ENCODE peak calls at places on chromosomes 13 and 19, in five cellular contexts. O is H9; L is T-helper 2 cell; Y is Ammon's horn; J is activated CD4-positive, alpha-beta T cell treated with anti-CD3 and anti-CD28 coated beads for 24 hours. A is an unnamed sample.

GRCh38 chr13:69706807-69707206 is 400.8 kb upstream of the ATXN8OS start:
- DNase-seq in J (no peak), L (no peak), Y (no peak), O (no peak), A (no peak)

GRCh38 chr13:28423010-28423409 is 71.9 kb downstream of the FLT1 start:
- DNase-seq in O (no peak), J (no peak), L (peak; percentile 34), Y (peak; percentile 71), A (peak; percentile 75)

GRCh38 chr13:83057119-83057518 is 825.2 kb downstream of the SLITRK1 start:
- DNase-seq in L (no peak), J (no peak), Y (peak; percentile 32), O (no peak), A (no peak)

GRCh38 chr19:4539697-4540581 is at the start of gene LRG1:
- DNase-seq in O (no peak), Y (no peak), J (no peak), L (no peak), A (peak; percentile 88)

GRCh38 chr13:99981115-99982020 is at the start of gene ZIC2:
- DNase-seq in L (peak; percentile 58), O (peak; percentile 85), J (no peak), Y (peak; percentile 50), A (no peak)

GRCh38 chr19:14006766-14007562 is 844 bp upstream of the RFX1 start:
- DNase-seq in Y (no peak), J (peak; percentile 62), L (peak; percentile 43), O (peak; percentile 54), A (peak; percentile 92)

GRCh38 chr19:43928820-43929219 is 6.3 kb downstream of the ZNF45 start:
- DNase-seq in J (no peak), Y (no peak), O (no peak), L (no peak), A (no peak)

GRCh38 chr13:49679244-49679643 is 12.0 kb downstream of the EBPL start:
- DNase-seq in L (peak; percentile 34), O (no peak), Y (no peak), J (no peak), A (no peak)

GRCh38 chr13:44904982-44905381 is 84.3 kb downstream of the NUFIP1 start:
- DNase-seq in L (no peak), J (no peak), Y (peak; percentile 31), O (no peak), A (no peak)

GRCh38 chr19:49851456-49852259 is 699 bp downstream of the PTOV1 start:
- DNase-seq in O (peak; percentile 82), Y (no peak), L (no peak), J (no peak), A (peak; percentile 53)

GRCh38 chr13:54029226-54029625 is 1000.6 kb downstream of the OLFM4 start:
- DNase-seq in Y (no peak), J (no peak), O (no peak), L (no peak), A (no peak)

GRCh38 chr19:56603829-56604228 is 8.7 kb downstream of the ZNF71 start:
- DNase-seq in O (no peak), L (no peak), Y (peak; percentile 80), J (no peak), A (no peak)

GRCh38 chr19:3969435-3970312 is 1.2 kb downstream of the DAPK3 start:
- DNase-seq in J (no peak), L (no peak), O (peak; percentile 81), Y (no peak), A (no peak)

A was measured in lower lobe of right lung.